ENCODE peak calls at places on chromosomes 3 and 15, in four cellular contexts. One of them, this sample, is unnamed.

GRCh38 chr15:74200394-74200793 is 2.2 kb downstream of the STRA6 start:
- DNase-seq in pancreas: no peak
- DNase-seq in tibial artery: peak; percentile 82
- DNase-seq in tibial nerve: peak; percentile 65
- DNase-seq in this sample: no peak

GRCh38 chr3:42498034-42498433 is 4.4 kb upstream of the VIPR1 start:
- DNase-seq in pancreas: no peak
- DNase-seq in tibial artery: no peak
- DNase-seq in tibial nerve: no peak
- DNase-seq in this sample: peak; percentile 50

GRCh38 chr15:93179072-93179471 is 90.1 kb upstream of the RGMA start:
- DNase-seq in pancreas: peak; percentile 53
- DNase-seq in tibial artery: peak; percentile 64
- DNase-seq in tibial nerve: peak; percentile 39
- DNase-seq in this sample: no peak

GRCh38 chr15:55564347-55565145 is 23.6 kb downstream of the PYGO1 start:
- DNase-seq in pancreas: no peak
- DNase-seq in tibial artery: no peak
- DNase-seq in tibial nerve: no peak
- DNase-seq in this sample: no peak

GRCh38 chr15:42102646-42103235 is 8.4 kb upstream of the PLA2G4D start:
- DNase-seq in pancreas: no peak
- DNase-seq in tibial artery: no peak
- DNase-seq in tibial nerve: no peak
- DNase-seq in this sample: no peak

GRCh38 chr3:24678441-24678865 is 183.8 kb upstream of the THRB start:
- DNase-seq in pancreas: no peak
- DNase-seq in tibial artery: no peak
- DNase-seq in tibial nerve: no peak
- DNase-seq in this sample: no peak

GRCh38 chr3:172258616-172259015 is 189.6 kb downstream of the GHSR start:
- DNase-seq in pancreas: no peak
- DNase-seq in tibial artery: no peak
- DNase-seq in tibial nerve: no peak
- DNase-seq in this sample: no peak

GRCh38 chr3:195587824-195588223 is 4.1 kb upstream of the APOD start:
- DNase-seq in pancreas: no peak
- DNase-seq in tibial artery: no peak
- DNase-seq in tibial nerve: no peak
- DNase-seq in this sample: no peak

GRCh38 chr3:118564800-118565199 is 469.8 kb downstream of the IGSF11 start:
- DNase-seq in pancreas: no peak
- DNase-seq in tibial artery: no peak
- DNase-seq in tibial nerve: no peak
- DNase-seq in this sample: no peak

DNA sequence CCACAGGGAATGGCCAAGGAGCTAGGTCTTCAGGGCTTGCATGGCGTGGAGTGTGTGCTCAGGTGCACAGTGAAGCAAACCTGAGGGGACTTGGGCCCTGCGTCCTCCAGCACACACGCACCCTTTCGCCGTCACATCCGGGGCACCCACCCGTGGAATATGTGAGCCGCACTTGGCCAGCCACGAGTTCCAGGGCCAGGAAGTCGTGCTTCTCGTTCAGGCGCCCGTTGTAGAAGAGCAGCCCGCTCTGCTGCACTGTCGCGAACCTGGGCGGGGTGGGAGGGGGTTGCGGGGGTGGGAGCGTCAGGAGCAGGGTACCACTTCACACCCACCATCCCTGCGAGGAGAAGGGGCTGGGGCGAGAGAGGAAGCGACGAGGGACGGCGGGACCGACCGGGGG is 7.1 kb downstream of the CELSR3 start:
- DNase-seq in pancreas: no peak
- DNase-seq in tibial artery: no peak
- DNase-seq in tibial nerve: no peak
- DNase-seq in this sample: no peak
- H3K4me3 ChIP-seq in pancreas: peak overlapping the region; percentile 59
- H3K4me3 ChIP-seq in tibial artery: peak overlapping the region; percentile 55
- H3K4me3 ChIP-seq in tibial nerve: peak overlapping the region; percentile 39
- H3K4me3 ChIP-seq in this sample: peak overlapping the region; percentile 88

DNA sequence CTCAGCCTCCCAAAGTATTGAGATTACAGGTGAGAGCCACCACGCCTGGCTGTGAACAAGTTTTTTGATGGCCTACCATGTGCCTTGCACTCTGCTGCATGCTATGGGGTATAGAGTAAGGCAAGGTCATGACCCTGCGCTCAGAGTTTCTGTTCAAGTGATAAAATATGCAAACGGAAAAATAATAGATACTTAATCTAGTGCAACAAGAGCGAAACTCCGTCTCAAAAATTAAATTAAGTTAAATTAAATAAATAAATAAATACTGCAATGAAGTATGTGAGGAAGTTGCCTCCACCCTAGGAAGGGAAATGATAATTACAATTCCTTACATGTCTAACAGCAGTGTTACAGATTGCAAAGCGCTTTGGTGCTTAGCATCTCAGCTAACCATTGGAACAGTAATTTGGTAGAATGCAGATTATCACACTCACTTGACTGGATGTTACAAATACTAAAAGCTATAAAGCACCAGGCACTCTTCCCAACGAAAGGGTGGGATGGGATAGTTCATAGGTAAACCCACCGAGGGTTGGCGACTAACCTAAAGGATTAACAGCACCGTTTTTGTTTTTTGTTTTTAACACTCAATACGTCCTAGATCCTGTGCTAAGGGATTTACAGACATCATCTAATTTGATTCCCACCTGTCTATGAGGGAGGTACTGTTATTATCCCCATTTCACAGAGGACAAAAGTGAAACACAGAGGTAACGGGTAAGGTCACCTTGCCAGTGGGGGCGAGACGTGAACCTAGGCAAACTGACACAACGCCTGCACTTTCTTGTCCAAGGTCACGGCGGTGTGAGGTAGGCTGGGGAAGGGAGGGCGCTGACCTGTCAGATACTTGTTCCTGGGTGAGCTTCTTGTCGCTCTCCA is 793 bp upstream of the FANCD2 start:
- DNase-seq in pancreas: no peak
- DNase-seq in tibial artery: no peak
- DNase-seq in tibial nerve: no peak
- DNase-seq in this sample: no peak
- H3K27ac ChIP-seq in pancreas: peak overlapping the region; percentile 22
- H3K27ac ChIP-seq in tibial artery: peak overlapping the region; percentile 81
- H3K27ac ChIP-seq in tibial nerve: no peak overlapping the region
- H3K27ac ChIP-seq in this sample: peak overlapping the region; percentile 35

GRCh38 chr3:114660808-114661207 is 367.0 kb downstream of the TIGIT start:
- DNase-seq in pancreas: no peak
- DNase-seq in tibial artery: no peak
- DNase-seq in tibial nerve: no peak
- DNase-seq in this sample: no peak

GRCh38 chr3:114660124-114660523 is 366.3 kb downstream of the TIGIT start:
- DNase-seq in pancreas: peak; percentile 30
- DNase-seq in tibial artery: peak; percentile 24
- DNase-seq in tibial nerve: no peak
- DNase-seq in this sample: no peak

GRCh38 chr3:114664006-114664405 is 370.2 kb downstream of the TIGIT start:
- DNase-seq in pancreas: no peak
- DNase-seq in tibial artery: no peak
- DNase-seq in tibial nerve: no peak
- DNase-seq in this sample: no peak

DNA sequence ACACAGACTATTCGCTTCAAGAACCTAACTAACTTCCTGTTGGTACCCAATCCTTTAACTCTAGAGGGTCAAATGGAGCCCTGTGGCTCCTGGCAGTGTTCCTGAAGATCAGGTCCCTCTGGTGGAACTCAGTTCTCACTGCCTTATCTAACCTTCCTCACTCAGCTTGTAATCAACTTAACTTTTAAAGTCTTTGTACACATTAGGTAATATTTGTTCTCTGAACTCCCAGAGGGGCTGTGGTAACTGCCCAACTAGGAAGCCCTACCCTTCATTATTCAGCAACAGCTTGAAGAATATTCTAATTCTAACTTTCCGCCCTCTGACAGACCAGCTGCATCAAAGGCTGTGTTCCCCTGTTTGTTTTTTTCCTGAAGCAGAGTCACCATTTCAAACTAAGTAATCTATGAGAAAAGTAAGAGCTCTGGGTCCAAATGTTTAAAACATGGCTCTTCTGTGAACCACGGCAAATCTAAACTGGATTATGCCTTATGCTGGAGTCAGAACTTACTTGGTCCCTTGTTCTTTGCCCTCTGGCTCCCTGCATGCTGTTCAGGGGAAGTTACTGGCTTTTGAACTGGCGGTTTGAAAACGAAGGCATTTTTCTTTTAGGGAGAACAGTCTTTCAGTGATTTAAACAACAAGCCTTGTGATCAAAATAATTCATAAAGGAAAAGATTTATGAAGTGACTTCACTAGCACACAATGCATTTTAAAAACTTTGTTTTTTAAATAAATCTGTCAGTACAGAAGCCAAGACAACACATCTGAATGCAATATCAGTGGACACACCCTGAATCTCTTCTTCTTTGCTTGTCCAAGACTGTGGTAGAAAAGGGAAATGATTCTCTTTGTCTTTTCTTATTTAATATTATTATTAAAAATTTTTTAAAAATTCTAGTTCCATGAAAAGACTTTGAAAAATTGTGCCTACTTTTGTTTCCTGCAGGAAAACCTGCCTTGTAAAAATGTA is 365.6 kb downstream of the TIGIT start:
- DNase-seq in pancreas: no peak
- DNase-seq in tibial artery: no peak
- DNase-seq in tibial nerve: no peak
- DNase-seq in this sample: no peak
- TF ChIP-seq CTCF in pancreas: no peak
- TF ChIP-seq CTCF in tibial artery: no peak
- TF ChIP-seq CTCF in tibial nerve: no peak
- TF ChIP-seq CTCF in this sample: no peak

GRCh38 chr15:29820802-29821160 is 1.5 kb downstream of the TJP1 start:
- DNase-seq in pancreas: no peak
- DNase-seq in tibial artery: no peak
- DNase-seq in tibial nerve: no peak
- DNase-seq in this sample: no peak

GRCh38 chr15:29815000-29815704 is 7.1 kb downstream of the TJP1 start:
- DNase-seq in pancreas: no peak
- DNase-seq in tibial artery: no peak
- DNase-seq in tibial nerve: no peak
- DNase-seq in this sample: no peak

GRCh38 chr15:29819979-29820801 is 2.1 kb downstream of the TJP1 start:
- DNase-seq in pancreas: no peak
- DNase-seq in tibial artery: no peak
- DNase-seq in tibial nerve: no peak
- DNase-seq in this sample: no peak

GRCh38 chr15:29815705-29816042 is 6.6 kb downstream of the TJP1 start:
- DNase-seq in pancreas: no peak
- DNase-seq in tibial artery: no peak
- DNase-seq in tibial nerve: no peak
- DNase-seq in this sample: no peak

DNA sequence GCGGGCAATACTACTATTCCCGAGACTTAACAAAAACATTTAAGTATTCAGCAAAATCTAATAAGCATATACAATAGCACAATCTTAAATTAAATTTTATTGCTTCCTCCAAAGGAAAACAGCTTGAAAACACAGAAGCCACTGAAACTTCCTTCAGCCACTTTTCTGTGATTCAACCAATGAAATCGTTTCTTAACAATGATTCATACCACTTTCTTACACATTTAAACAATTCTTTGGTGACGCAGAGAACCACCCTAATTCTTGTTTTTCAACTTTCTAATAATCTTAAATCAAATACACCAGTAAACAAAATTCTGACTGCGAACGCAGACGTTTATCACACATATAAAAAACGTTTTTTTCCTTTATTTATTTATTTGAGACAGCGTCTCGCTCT is 4.1 kb downstream of the TJP1 start:
- DNase-seq in pancreas: no peak
- DNase-seq in tibial artery: no peak
- DNase-seq in tibial nerve: no peak
- DNase-seq in this sample: no peak
- H3K4me3 ChIP-seq in pancreas: no peak overlapping the region
- H3K4me3 ChIP-seq in tibial artery: no peak overlapping the region
- H3K4me3 ChIP-seq in tibial nerve: no peak overlapping the region
- H3K4me3 ChIP-seq in this sample: no peak overlapping the region

This sample was measured in coronary artery.